ENCODE peak calls at places on chromosomes 3 and 15, in four cellular contexts. C is left lobe of liver, G is Caki2, M is NAMALWA. A is an unnamed sample.

GRCh38 chr3:25751048-25751447 is 32.2 kb downstream of the NGLY1 start:
- DNase-seq in C (no peak), G (no peak), M (no peak), A (no peak)

GRCh38 chr15:74826372-74826819 is at the start of gene CPLX3:
- DNase-seq in C (no peak), G (peak; percentile 25), M (no peak), A (no peak)

GRCh38 chr15:36601497-36601932 is 22.1 kb downstream of the CDIN1 start:
- DNase-seq in C (no peak), G (peak; percentile 53), M (no peak), A (no peak)

GRCh38 chr3:153028336-153028735 is 133.7 kb upstream of the RAP2B start:
- DNase-seq in C (no peak), G (no peak), M (peak; percentile 45), A (no peak)

GRCh38 chr3:105093371-105093770 is 273.3 kb upstream of the ALCAM start:
- DNase-seq in C (no peak), G (no peak), M (no peak), A (no peak)

GRCh38 chr15:51939216-51939615 is 32.4 kb downstream of the LEO1 start:
- DNase-seq in C (no peak), G (no peak), M (no peak), A (no peak)

GRCh38 chr15:50148362-50148963 is 29.4 kb upstream of the ATP8B4 start:
- DNase-seq in C (peak; percentile 55), G (peak; percentile 43), M (peak; percentile 5), A (no peak)

GRCh38 chr3:146161725-146162047 is 702 bp upstream of the PLOD2 start:
- DNase-seq in C (peak; percentile 55), G (no peak), M (no peak), A (no peak)

GRCh38 chr3:46675843-46676567 is 17.5 kb downstream of the ALS2CL start:
- DNase-seq in C (peak; percentile 68), G (no peak), M (no peak), A (no peak)

GRCh38 chr15:69504352-69505040 is 51.9 kb downstream of the RPLP1 start:
- DNase-seq in C (no peak), G (no peak), M (no peak), A (no peak)

GRCh38 chr3:107897471-107898180 is 193.2 kb downstream of the CD47 start:
- DNase-seq in C (no peak), G (no peak), M (no peak), A (no peak)

GRCh38 chr3:44065741-44066140 is 175.9 kb upstream of the TOPAZ1 start:
- DNase-seq in C (no peak), G (no peak), M (no peak), A (no peak)

GRCh38 chr3:188212308-188212969 is 58.5 kb downstream of the LPP start:
- DNase-seq in C (no peak), G (peak; percentile 93), M (no peak), A (no peak)

GRCh38 chr15:64466408-64467116 is 6.2 kb downstream of the ZNF609 start:
- DNase-seq in C (no peak), G (no peak), M (no peak), A (no peak)

GRCh38 chr3:144187531-144188230 is 216.1 kb downstream of the DIPK2A start:
- DNase-seq in C (no peak), G (no peak), M (no peak), A (peak; percentile 29)

GRCh38 chr3:129664040-129664646 is 57.7 kb upstream of the PLXND1 start:
- DNase-seq in C (no peak), G (no peak), M (no peak), A (no peak)

GRCh38 chr3:50523170-50523865 is 19.9 kb upstream of the CACNA2D2 start:
- DNase-seq in C (no peak), G (peak; percentile 71), M (no peak), A (no peak)

GRCh38 chr3:149199474-149199873 is 22.2 kb downstream of the CP start:
- DNase-seq in C (no peak), G (no peak), M (no peak), A (no peak)

GRCh38 chr3:69309810-69310209 is 76.1 kb downstream of the FRMD4B start:
- DNase-seq in C (no peak), G (no peak), M (no peak), A (no peak)

GRCh38 chr15:60379466-60380274 is 18.1 kb downstream of the ANXA2 start:
- DNase-seq in C (no peak), G (peak; percentile 92), M (no peak), A (no peak)

GRCh38 chr3:37031115-37031682 is 37.9 kb downstream of the MLH1 start:
- DNase-seq in C (no peak), G (no peak), M (no peak), A (no peak)

GRCh38 chr3:64443553-64444331 is 218.5 kb upstream of the PRICKLE2 start:
- DNase-seq in C (no peak), G (no peak), M (no peak), A (no peak)

GRCh38 chr3:18841422-18842343 is 306.6 kb upstream of the KCNH8 start:
- DNase-seq in C (no peak), G (no peak), M (no peak), A (no peak)

GRCh38 chr15:41558400-41559238 is at the start of gene TYRO3:
- DNase-seq in C (peak; percentile 60), G (peak; percentile 44), M (peak; percentile 39), A (peak; percentile 18)

GRCh38 chr3:188153498-188153948 is 434 bp upstream of the LPP start:
- DNase-seq in C (peak; percentile 81), G (peak; percentile 88), M (no peak), A (peak; percentile 8)

GRCh38 chr15:78206326-78207109 is 27.8 kb downstream of the ACSBG1 start:
- DNase-seq in C (no peak), G (no peak), M (no peak), A (no peak)

GRCh38 chr3:60636846-60637245 is 614.4 kb downstream of the FHIT start:
- DNase-seq in C (no peak), G (peak; percentile 16), M (no peak), A (no peak)

GRCh38 chr3:141460097-141460704 is 26.6 kb upstream of the RASA2 start:
- DNase-seq in C (peak; percentile 83), G (peak; percentile 66), M (peak; percentile 89), A (peak; percentile 74)

GRCh38 chr3:24349367-24350019 is 145.2 kb downstream of the THRB start:
- DNase-seq in C (no peak), G (no peak), M (no peak), A (no peak)

GRCh38 chr3:195877136-195877715 is 31.1 kb downstream of the TNK2 start:
- DNase-seq in C (no peak), G (no peak), M (no peak), A (no peak)

GRCh38 chr3:190853464-190853863 is 9.0 kb downstream of the GMNC start:
- DNase-seq in C (no peak), G (no peak), M (no peak), A (no peak)

GRCh38 chr15:95097366-95097765 is 866.0 kb downstream of the MCTP2 start:
- DNase-seq in C (no peak), G (peak; percentile 3), M (no peak), A (no peak)

GRCh38 chr3:13509066-13509815 is 29.1 kb downstream of the HDAC11 start:
- DNase-seq in C (no peak), G (no peak), M (no peak), A (no peak)

GRCh38 chr15:81930582-81931369 is 115.0 kb downstream of the MEX3B start:
- DNase-seq in C (no peak), G (no peak), M (no peak), A (no peak)

GRCh38 chr15:74789171-74789627 is 7.3 kb downstream of the CSK start:
- DNase-seq in C (peak; percentile 79), G (no peak), M (peak; percentile 89), A (no peak)